ENCODE peak calls at places on chromosomes 4 and X, in eight cellular contexts. R, L, X, D, W, P, B and M are unnamed samples.

GRCh38 chrX:9416562-9417319 is 48.1 kb upstream of the TBL1X start:
- DNase-seq in R (no peak), L (peak), X (no peak), D (peak), W (no peak), P (no peak), B (no peak), M (no peak)

GRCh38 chrX:8987672-8988250 is 46.2 kb downstream of the FAM9B start:
- DNase-seq in R (no peak), L (no peak), X (no peak), D (no peak), W (no peak), P (no peak), B (no peak), M (no peak)

GRCh38 chrX:116317409-116317808 is 119.0 kb upstream of the SLC6A14 start:
- DNase-seq in R (no peak), L (no peak), X (peak), D (peak), W (no peak), P (peak), B (no peak), M (no peak)

GRCh38 chr4:133513891-133514290 is 364.8 kb downstream of the PCDH10 start:
- DNase-seq in R (no peak), L (no peak), X (no peak), D (peak), W (no peak), P (no peak), B (no peak), M (no peak)

GRCh38 chr4:123546661-123547060 is 150.1 kb downstream of the SPRY1 start:
- DNase-seq in R (no peak), L (no peak), X (no peak), D (no peak), W (no peak), P (peak), B (no peak), M (no peak)

GRCh38 chr4:137065306-137065705 is 467.0 kb downstream of the PCDH18 start:
- DNase-seq in R (no peak), L (no peak), X (no peak), D (peak), W (no peak), P (peak), B (no peak), M (no peak)

GRCh38 chr4:101367201-101367600 is 19.9 kb upstream of the PPP3CA start:
- DNase-seq in R (no peak), L (no peak), X (no peak), D (peak), W (no peak), P (no peak), B (no peak), M (peak)

GRCh38 chr4:78654809-78655208 is 103.2 kb downstream of the ANXA3 start:
- DNase-seq in R (no peak), L (no peak), X (no peak), D (peak), W (no peak), P (no peak), B (no peak), M (no peak)

GRCh38 chrX:44570524-44570923 is 27.9 kb upstream of the FUNDC1 start:
- DNase-seq in R (no peak), L (no peak), X (no peak), D (peak), W (no peak), P (no peak), B (no peak), M (no peak)

GRCh38 chr4:23932935-23933334 is 43.1 kb upstream of the PPARGC1A start:
- DNase-seq in R (no peak), L (no peak), X (no peak), D (peak), W (no peak), P (peak), B (no peak), M (no peak)

GRCh38 chrX:10582945-10583344 is 37.4 kb downstream of the MID1 start:
- DNase-seq in R (no peak), L (no peak), X (no peak), D (peak), W (no peak), P (no peak), B (no peak), M (no peak)

GRCh38 chr4:15368906-15369305 is 58.9 kb upstream of the C1QTNF7 start:
- DNase-seq in R (no peak), L (no peak), X (no peak), D (peak), W (no peak), P (no peak), B (no peak), M (no peak)

GRCh38 chr4:99574530-99575314 is at the start of gene MTTP:
- DNase-seq in R (no peak), L (no peak), X (no peak), D (no peak), W (peak), P (no peak), B (no peak), M (no peak)

GRCh38 chr4:139243448-139244365 is 36.3 kb downstream of the MGARP start:
- DNase-seq in R (no peak), L (peak), X (no peak), D (peak), W (no peak), P (no peak), B (no peak), M (peak)

GRCh38 chr4:11724731-11725130 is 296.0 kb upstream of the HS3ST1 start:
- DNase-seq in R (no peak), L (no peak), X (no peak), D (peak), W (no peak), P (no peak), B (no peak), M (peak)

GRCh38 chr4:92012899-92013867 is 290.6 kb upstream of the GRID2 start:
- DNase-seq in R (no peak), L (no peak), X (peak), D (no peak), W (peak), P (peak), B (no peak), M (no peak)

GRCh38 chrX:43560247-43560946 is 95.7 kb upstream of the MAOA start:
- DNase-seq in R (no peak), L (no peak), X (no peak), D (no peak), W (no peak), P (no peak), B (no peak), M (no peak)

GRCh38 chr4:187612211-187612780 is 383.3 kb upstream of the ZFP42 start:
- DNase-seq in R (no peak), L (no peak), X (no peak), D (no peak), W (no peak), P (no peak), B (no peak), M (no peak)

GRCh38 chrX:17944833-17945497 is 83.9 kb upstream of the RAI2 start:
- DNase-seq in R (no peak), L (no peak), X (no peak), D (no peak), W (no peak), P (peak), B (no peak), M (no peak)
- TF ChIP-seq CTCF in R (peak), L (peak), X (peak), D (peak), W (peak), P (peak), B (no peak), M (peak)

GRCh38 chr4:154390324-154390723 is 101.3 kb downstream of the DCHS2 start:
- DNase-seq in R (no peak), L (no peak), X (no peak), D (no peak), W (no peak), P (no peak), B (no peak), M (no peak)

GRCh38 chr4:154384012-154384411 is 107.6 kb downstream of the DCHS2 start:
- DNase-seq in R (no peak), L (no peak), X (no peak), D (no peak), W (no peak), P (no peak), B (no peak), M (no peak)

GRCh38 chr4:154389142-154389541 is 102.5 kb downstream of the DCHS2 start:
- DNase-seq in R (no peak), L (no peak), X (no peak), D (no peak), W (no peak), P (no peak), B (no peak), M (no peak)
- H3K27ac ChIP-seq in R (no peak), L (no peak), X (no peak), D (no peak), W (no peak), P (no peak), B (no peak), M (no peak)

GRCh38 chr4:154686838-154687237 is 57.0 kb upstream of the LRAT start:
- DNase-seq in R (peak), L (no peak), X (no peak), D (peak), W (no peak), P (no peak), B (no peak), M (peak)
- TF ChIP-seq CTCF in R (peak), L (no peak), X (no peak), D (no peak), W (peak), P (peak), B (no peak), M (peak)

GRCh38 chr4:75141162-75141561 is 208.2 kb downstream of the PARM1 start:
- DNase-seq in R (no peak), L (no peak), X (no peak), D (no peak), W (no peak), P (peak), B (no peak), M (no peak)

GRCh38 chr4:75146223-75146622 is 213.3 kb downstream of the PARM1 start:
- DNase-seq in R (no peak), L (no peak), X (no peak), D (no peak), W (no peak), P (no peak), B (no peak), M (no peak)

GRCh38 chr4:75142377-75142776 is 209.5 kb downstream of the PARM1 start:
- DNase-seq in R (no peak), L (no peak), X (no peak), D (peak), W (no peak), P (no peak), B (no peak), M (no peak)

GRCh38 chr4:75144475-75144874 is 211.6 kb downstream of the PARM1 start:
- DNase-seq in R (no peak), L (no peak), X (no peak), D (no peak), W (no peak), P (peak), B (no peak), M (no peak)

DNA sequence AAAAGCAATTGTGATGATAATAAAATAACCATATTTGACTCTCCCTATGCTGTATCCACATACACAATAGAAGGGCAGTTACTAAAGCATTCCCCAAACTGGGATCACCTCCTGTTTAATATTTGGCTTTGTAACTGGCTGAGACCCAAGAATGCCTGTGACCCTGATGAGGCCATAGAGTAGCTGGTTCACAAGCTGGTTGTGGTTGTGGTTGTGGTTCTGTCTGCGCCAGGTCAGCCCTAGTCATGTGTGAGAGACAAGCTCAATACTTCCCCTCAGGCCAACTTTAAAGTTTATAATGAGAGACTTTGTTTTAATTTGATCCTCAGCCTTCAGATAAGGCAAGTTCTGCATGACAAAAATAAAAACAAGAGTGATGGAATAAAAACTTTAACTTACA is 209.9 kb downstream of the PARM1 start:
- DNase-seq in R (no peak), L (no peak), X (no peak), D (peak), W (no peak), P (no peak), B (no peak), M (no peak)
- H3K27ac ChIP-seq in R (no peak), L (peak), X (no peak), D (peak), W (no peak), P (no peak), B (no peak), M (no peak)

GRCh38 chr4:154292589-154292988 is 199.0 kb downstream of the DCHS2 start:
- DNase-seq in R (no peak), L (no peak), X (no peak), D (no peak), W (no peak), P (peak), B (no peak), M (no peak)
- TF ChIP-seq CTCF in R (no peak), L (no peak), X (no peak), D (no peak), W (no peak), P (peak), B (no peak), M (no peak)

GRCh38 chr4:1175635-1176229 is 3.3 kb upstream of the SPON2 start:
- DNase-seq in R (no peak), L (no peak), X (no peak), D (no peak), W (no peak), P (no peak), B (no peak), M (no peak)
- H3K27ac ChIP-seq in R (no peak), L (no peak), X (peak), D (no peak), W (no peak), P (no peak), B (no peak), M (peak)

DNA sequence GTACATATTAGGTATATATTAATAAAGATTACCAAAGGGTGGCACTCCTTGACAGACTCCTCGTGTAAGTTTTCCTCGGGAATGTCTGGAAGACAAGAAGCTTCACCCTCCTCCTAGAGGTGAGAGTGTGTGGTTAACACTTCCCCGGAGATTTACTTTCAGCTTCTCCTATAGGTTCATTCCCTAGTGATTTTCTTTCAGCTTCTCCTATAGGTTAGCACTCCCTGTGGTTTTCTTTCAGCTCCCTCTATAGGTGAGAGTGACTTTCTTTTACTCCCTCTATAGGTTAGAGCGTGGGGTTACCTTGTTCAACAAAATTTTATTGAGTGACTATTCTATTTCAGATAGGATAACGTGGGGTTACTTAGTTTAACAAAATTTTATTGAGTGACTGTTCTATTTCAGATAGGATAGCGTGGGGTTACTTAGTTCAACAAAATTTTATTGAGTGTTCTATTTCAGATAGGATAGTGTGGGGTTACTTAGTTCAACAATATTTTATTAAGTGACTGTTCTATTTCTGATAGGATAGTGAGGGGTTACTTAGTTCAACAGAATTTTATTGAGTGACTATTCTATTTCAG is 106.0 kb upstream of the PLAC1 start:
- DNase-seq in R (peak), L (no peak), X (no peak), D (peak), W (no peak), P (peak), B (no peak), M (peak)
- TF ChIP-seq CTCF in R (peak), L (no peak), X (no peak), D (peak), W (no peak), P (peak), B (no peak), M (no peak)

GRCh38 chrX:39853417-39853816 is 244.3 kb downstream of the BCOR start:
- DNase-seq in R (no peak), L (no peak), X (no peak), D (no peak), W (no peak), P (no peak), B (no peak), M (no peak)
- H3K27ac ChIP-seq in R (no peak), L (no peak), X (no peak), D (no peak), W (no peak), P (no peak), B (no peak), M (no peak)

GRCh38 chrX:42195506-42195905 is 272.2 kb upstream of the CASK start:
- DNase-seq in R (no peak), L (no peak), X (no peak), D (no peak), W (no peak), P (peak), B (no peak), M (no peak)
- TF ChIP-seq CTCF in R (no peak), L (no peak), X (no peak), D (no peak), W (no peak), P (no peak), B (no peak), M (no peak)

GRCh38 chr4:83906561-83906960 is 370.7 kb downstream of the GPAT3 start:
- DNase-seq in R (no peak), L (no peak), X (no peak), D (peak), W (no peak), P (no peak), B (no peak), M (no peak)

GRCh38 chr4:83910693-83911092 is 374.8 kb downstream of the GPAT3 start:
- DNase-seq in R (no peak), L (no peak), X (no peak), D (no peak), W (no peak), P (no peak), B (no peak), M (no peak)

DNA sequence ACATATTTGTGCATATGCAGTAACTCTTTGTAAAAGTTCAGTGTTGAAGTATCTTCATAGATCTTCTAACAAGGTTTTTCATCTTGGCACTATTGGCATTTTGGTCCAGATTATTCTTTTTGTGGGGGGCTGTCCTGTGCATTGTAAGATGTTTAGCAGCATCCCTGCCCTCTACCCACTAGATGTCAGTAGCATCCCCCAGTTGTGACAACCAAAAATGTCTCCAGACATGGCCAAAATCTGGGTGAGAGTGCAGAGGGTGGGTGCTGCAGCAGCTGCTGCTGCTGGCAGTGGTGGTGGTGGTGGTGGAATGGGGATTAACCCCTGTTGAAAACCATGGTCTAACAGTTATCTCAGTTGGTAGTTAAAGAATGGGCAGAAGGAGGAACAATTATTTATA is 370.0 kb downstream of the GPAT3 start:
- DNase-seq in R (no peak), L (no peak), X (no peak), D (no peak), W (no peak), P (peak), B (no peak), M (no peak)
- H3K27ac ChIP-seq in R (no peak), L (no peak), X (no peak), D (no peak), W (no peak), P (no peak), B (no peak), M (no peak)